ENCODE peak calls at places on chromosome 14, in nine cellular contexts. A, W, V, E, N, D, K, Q and T are unnamed samples.

GRCh38 chr14:63508033-63508432 is 35.1 kb downstream of the PPP2R5E start:
- DNase-seq in A (no peak), W (no peak), V (no peak), E (no peak), N (no peak), D (no peak), K (no peak), Q (no peak), T (no peak)

GRCh38 chr14:35144029-35144428 is 21.7 kb downstream of the PRORP start:
- DNase-seq in A (no peak), W (no peak), V (no peak), E (no peak), N (no peak), D (no peak), K (no peak), Q (no peak), T (no peak)

GRCh38 chr14:79698218-79698617 is 513.1 kb downstream of the DIO2 start:
- DNase-seq in A (no peak), W (no peak), V (no peak), E (no peak), N (no peak), D (no peak), K (no peak), Q (no peak), T (no peak)

GRCh38 chr14:51219473-51220448 is 20.3 kb upstream of the TMX1 start:
- DNase-seq in A (no peak), W (no peak), V (peak), E (peak), N (peak), D (peak), K (no peak), Q (no peak), T (no peak)

GRCh38 chr14:51554953-51555352 is 96.8 kb upstream of the FRMD6 start:
- DNase-seq in A (no peak), W (no peak), V (peak), E (peak), N (no peak), D (peak), K (no peak), Q (no peak), T (no peak)

GRCh38 chr14:52906141-52906601 is 44.7 kb downstream of the FERMT2 start:
- DNase-seq in A (no peak), W (no peak), V (peak), E (no peak), N (no peak), D (peak), K (no peak), Q (no peak), T (no peak)

GRCh38 chr14:89956294-89957009 is 725 bp downstream of the TDP1 start:
- DNase-seq in A (peak), W (peak), V (peak), E (peak), N (peak), D (peak), K (peak), Q (peak), T (peak)

GRCh38 chr14:61528591-61529021 is 166.7 kb upstream of the HIF1A start:
- DNase-seq in A (no peak), W (no peak), V (peak), E (no peak), N (no peak), D (peak), K (no peak), Q (no peak), T (no peak)

GRCh38 chr14:93320489-93320888 is 12.3 kb downstream of the BTBD7 start:
- DNase-seq in A (no peak), W (no peak), V (no peak), E (no peak), N (no peak), D (peak), K (no peak), Q (no peak), T (no peak)

GRCh38 chr14:31229009-31229408 is 21.4 kb upstream of the HECTD1 start:
- DNase-seq in A (no peak), W (no peak), V (no peak), E (no peak), N (no peak), D (no peak), K (no peak), Q (no peak), T (no peak)

GRCh38 chr14:41222581-41222980 is 384.1 kb upstream of the LRFN5 start:
- DNase-seq in A (no peak), W (no peak), V (no peak), E (no peak), N (no peak), D (no peak), K (no peak), Q (no peak), T (no peak)

GRCh38 chr14:37196604-37197420 is 925 bp upstream of the MIPOL1 start:
- DNase-seq in A (no peak), W (no peak), V (no peak), E (no peak), N (peak), D (no peak), K (no peak), Q (no peak), T (no peak)

GRCh38 chr14:88452231-88452630 is 66.8 kb downstream of the SPATA7 start:
- DNase-seq in A (no peak), W (no peak), V (no peak), E (no peak), N (no peak), D (no peak), K (no peak), Q (no peak), T (no peak)

GRCh38 chr14:76644875-76645518 is 116.3 kb upstream of the VASH1 start:
- DNase-seq in A (peak), W (peak), V (peak), E (peak), N (peak), D (peak), K (no peak), Q (peak), T (no peak)

GRCh38 chr14:101813833-101814232 is 52.3 kb downstream of the PPP2R5C start:
- DNase-seq in A (no peak), W (no peak), V (no peak), E (no peak), N (no peak), D (no peak), K (no peak), Q (no peak), T (no peak)

GRCh38 chr14:105364100-105364708 is 34.1 kb upstream of the TEX22 start:
- DNase-seq in A (no peak), W (no peak), V (peak), E (no peak), N (no peak), D (peak), K (no peak), Q (no peak), T (no peak)

GRCh38 chr14:50821471-50822464 is 9.2 kb downstream of the NIN start:
- DNase-seq in A (no peak), W (no peak), V (peak), E (no peak), N (no peak), D (no peak), K (no peak), Q (peak), T (no peak)

GRCh38 chr14:39023939-39024871 is 78.8 kb downstream of the SEC23A start:
- DNase-seq in A (no peak), W (no peak), V (no peak), E (peak), N (peak), D (no peak), K (no peak), Q (no peak), T (no peak)

GRCh38 chr14:59428581-59429012 is 36.6 kb downstream of the GPR135 start:
- DNase-seq in A (no peak), W (no peak), V (peak), E (no peak), N (no peak), D (peak), K (no peak), Q (no peak), T (no peak)

GRCh38 chr14:82806426-82806825 is 1272.8 kb upstream of the SEL1L start:
- DNase-seq in A (no peak), W (no peak), V (no peak), E (no peak), N (no peak), D (no peak), K (no peak), Q (no peak), T (no peak)

GRCh38 chr14:78399316-78399889 is 229.2 kb downstream of the NRXN3 start:
- DNase-seq in A (peak), W (peak), V (no peak), E (no peak), N (no peak), D (peak), K (no peak), Q (no peak), T (no peak)

GRCh38 chr14:51069065-51069464 is 25.8 kb downstream of the TRIM9 start:
- DNase-seq in A (no peak), W (no peak), V (peak), E (no peak), N (no peak), D (peak), K (no peak), Q (no peak), T (no peak)